ENCODE peak calls at places on chromosomes 13 and 19, in five cellular contexts. One of them, this sample, is unnamed.
A peak's percentile ranks its signal among the peaks of the same experiment; 100 is the strongest.

GRCh38 chr13:51000576-51001260 is 91.1 kb downstream of the RNASEH2B start:
- DNase-seq in H1: no peak
- DNase-seq in K562: no peak
- DNase-seq in A549: no peak
- DNase-seq in HepG2: no peak
- DNase-seq in this sample: no peak

GRCh38 chr13:103325675-103326074 is 259.5 kb upstream of the SLC10A2 start:
- DNase-seq in HepG2: no peak
- DNase-seq in H1: no peak
- DNase-seq in A549: no peak
- DNase-seq in K562: no peak
- DNase-seq in this sample: no peak

GRCh38 chr13:113441661-113442060 is 11.6 kb downstream of the ADPRHL1 start:
- DNase-seq in K562: no peak
- DNase-seq in A549: no peak
- DNase-seq in H1: no peak
- DNase-seq in HepG2: no peak
- DNase-seq in this sample: no peak

GRCh38 chr13:109760372-109760771 is 26.0 kb downstream of the IRS2 start:
- DNase-seq in K562: no peak
- DNase-seq in H1: no peak
- DNase-seq in HepG2: no peak
- DNase-seq in A549: no peak
- DNase-seq in this sample: no peak

GRCh38 chr13:102904408-102904862 is 58.6 kb downstream of the ERCC5 start:
- DNase-seq in HepG2: no peak
- DNase-seq in K562: no peak
- DNase-seq in H1: no peak
- DNase-seq in A549: no peak
- DNase-seq in this sample: no peak

GRCh38 chr13:70905035-70905434 is 796.8 kb upstream of the KLHL1 start:
- DNase-seq in HepG2: no peak
- DNase-seq in H1: no peak
- DNase-seq in A549: no peak
- DNase-seq in K562: no peak
- DNase-seq in this sample: no peak

GRCh38 chr19:10501971-10502523 is 1.1 kb downstream of the KEAP1 start:
- DNase-seq in HepG2: peak; percentile 33
- DNase-seq in K562: peak; percentile 42
- DNase-seq in H1: no peak
- DNase-seq in A549: peak; percentile 65
- DNase-seq in this sample: no peak

GRCh38 chr19:33863436-33863835 is 66.8 kb downstream of the KCTD15 start:
- DNase-seq in K562: no peak
- DNase-seq in HepG2: no peak
- DNase-seq in A549: no peak
- DNase-seq in H1: no peak
- DNase-seq in this sample: no peak

GRCh38 chr19:15265849-15266248 is 33.6 kb upstream of the EPHX3 start:
- DNase-seq in A549: no peak
- DNase-seq in HepG2: no peak
- DNase-seq in K562: no peak
- DNase-seq in H1: no peak
- DNase-seq in this sample: no peak

GRCh38 chr19:29467824-29468401 is 57.9 kb upstream of the VSTM2B start:
- DNase-seq in H1: no peak
- DNase-seq in HepG2: peak; percentile 50
- DNase-seq in A549: peak; percentile 36
- DNase-seq in K562: peak; percentile 44
- DNase-seq in this sample: no peak

GRCh38 chr19:31049431-31049830 is 299.8 kb downstream of the TSHZ3 start:
- DNase-seq in K562: no peak
- DNase-seq in HepG2: no peak
- DNase-seq in H1: no peak
- DNase-seq in A549: no peak
- DNase-seq in this sample: no peak

GRCh38 chr19:34485831-34486230 is 4.3 kb downstream of the WTIP start:
- DNase-seq in A549: no peak
- DNase-seq in HepG2: no peak
- DNase-seq in K562: no peak
- DNase-seq in H1: no peak
- DNase-seq in this sample: no peak

GRCh38 chr13:110944121-110944967 is 29.5 kb upstream of the ANKRD10 start:
- DNase-seq in A549: peak; percentile 44
- DNase-seq in K562: peak; percentile 61
- DNase-seq in H1: no peak
- DNase-seq in HepG2: peak; percentile 52
- DNase-seq in this sample: no peak

GRCh38 chr19:55305491-55305890 is 19.6 kb downstream of the TMEM150B start:
- DNase-seq in HepG2: no peak
- DNase-seq in H1: no peak
- DNase-seq in A549: peak; percentile 66
- DNase-seq in K562: peak; percentile 85
- DNase-seq in this sample: no peak

GRCh38 chr13:79485014-79485441 is 4.1 kb downstream of the NDFIP2 start:
- DNase-seq in K562: no peak
- DNase-seq in H1: no peak
- DNase-seq in A549: peak; percentile 17
- DNase-seq in HepG2: peak; percentile 70
- DNase-seq in this sample: no peak

GRCh38 chr19:8174706-8175105 is 25.3 kb upstream of the FBN3 start:
- DNase-seq in HepG2: no peak
- DNase-seq in H1: no peak
- DNase-seq in K562: no peak
- DNase-seq in A549: no peak
- DNase-seq in this sample: no peak

GRCh38 chr19:18204394-18205179 is 745 bp upstream of the RAB3A start:
- DNase-seq in A549: no peak
- DNase-seq in K562: peak; percentile 79
- DNase-seq in H1: no peak
- DNase-seq in HepG2: no peak
- DNase-seq in this sample: no peak

GRCh38 chr19:33293255-33294057 is 8.9 kb downstream of the CEBPA start:
- DNase-seq in H1: no peak
- DNase-seq in K562: peak; percentile 50
- DNase-seq in HepG2: peak; percentile 93
- DNase-seq in A549: peak; percentile 94
- DNase-seq in this sample: no peak

GRCh38 chr19:3098515-3099346 is 4.6 kb downstream of the GNA11 start:
- DNase-seq in A549: no peak
- DNase-seq in K562: no peak
- DNase-seq in HepG2: no peak
- DNase-seq in H1: no peak
- DNase-seq in this sample: no peak

GRCh38 chr13:75533866-75534265 is 3.8 kb downstream of the COMMD6 start:
- DNase-seq in H1: no peak
- DNase-seq in A549: no peak
- DNase-seq in K562: no peak
- DNase-seq in HepG2: no peak
- DNase-seq in this sample: no peak

GRCh38 chr19:58572818-58573657 is at the start of gene MZF1:
- DNase-seq in A549: peak; percentile 100
- DNase-seq in H1: peak; percentile 99
- DNase-seq in K562: peak; percentile 96
- DNase-seq in HepG2: peak; percentile 99
- DNase-seq in this sample: peak; percentile 99

GRCh38 chr19:21698215-21698614 is 69.2 kb downstream of the ZNF100 start:
- DNase-seq in K562: no peak
- DNase-seq in H1: no peak
- DNase-seq in HepG2: peak; percentile 4
- DNase-seq in A549: no peak
- DNase-seq in this sample: no peak

GRCh38 chr13:99380921-99381645 is 73.9 kb upstream of the GPR183 start:
- DNase-seq in HepG2: no peak
- DNase-seq in K562: no peak
- DNase-seq in A549: no peak
- DNase-seq in H1: no peak
- DNase-seq in this sample: peak; percentile 82

GRCh38 chr19:46351241-46352041 is 4.6 kb downstream of the PPP5C start:
- DNase-seq in HepG2: no peak
- DNase-seq in H1: no peak
- DNase-seq in K562: no peak
- DNase-seq in A549: no peak
- DNase-seq in this sample: no peak

GRCh38 chr19:50478901-50479715 is 2.5 kb upstream of the GARIN5A start:
- DNase-seq in HepG2: peak; percentile 81
- DNase-seq in A549: peak; percentile 92
- DNase-seq in H1: no peak
- DNase-seq in K562: peak; percentile 84
- DNase-seq in this sample: no peak

GRCh38 chr13:112990783-112991182 is 21.8 kb downstream of the MCF2L start:
- DNase-seq in A549: no peak
- DNase-seq in H1: no peak
- DNase-seq in HepG2: no peak
- DNase-seq in K562: no peak
- DNase-seq in this sample: no peak

DNA sequence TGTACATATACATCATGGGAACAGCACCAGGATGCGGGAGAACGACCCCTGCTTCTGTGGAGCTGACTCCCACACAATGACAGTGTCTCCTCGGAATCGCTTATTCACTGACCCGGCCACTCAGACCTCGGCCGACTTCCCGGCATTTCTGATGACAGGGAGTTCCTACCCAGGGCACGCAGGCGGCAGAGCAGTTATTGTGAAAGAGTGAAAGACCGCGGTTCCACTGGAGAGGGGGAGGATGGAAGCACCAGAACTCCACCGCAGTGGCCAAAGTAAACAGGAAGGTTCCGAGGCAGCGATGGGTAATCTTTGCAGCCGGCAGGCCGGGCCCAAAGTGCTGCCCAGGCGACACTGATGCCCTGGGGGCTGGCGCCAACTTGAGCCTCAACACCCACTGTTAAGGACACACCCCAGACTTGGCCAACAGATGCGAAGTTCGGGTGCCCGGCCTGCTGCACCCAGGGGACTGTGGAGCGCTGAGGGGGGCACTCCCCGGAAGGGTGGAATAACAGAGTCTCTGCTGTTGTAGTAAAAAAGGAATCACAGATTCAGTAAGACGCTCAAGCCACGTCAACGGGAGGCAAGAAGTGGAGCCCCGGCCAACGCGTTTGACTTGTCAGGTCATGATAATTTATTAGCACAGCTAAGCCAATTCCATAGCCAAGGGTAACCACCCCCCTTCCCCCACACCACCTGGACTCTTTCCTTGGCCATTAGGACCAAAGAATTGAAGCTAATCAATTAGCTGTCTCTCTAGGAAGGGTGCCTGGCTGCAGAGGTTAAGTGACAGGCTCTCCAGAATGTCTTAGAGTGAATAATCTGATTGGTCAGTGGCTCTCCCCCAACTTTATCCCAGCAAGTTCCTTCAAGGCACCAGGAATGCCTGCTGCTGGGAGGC is 5.8 kb downstream of the MLLT1 start:
- DNase-seq in H1: no peak
- DNase-seq in A549: no peak
- DNase-seq in HepG2: peak; percentile 89
- DNase-seq in K562: peak; percentile 63
- DNase-seq in this sample: no peak
- TF ChIP-seq KDM1A in H1: no peak
- TF ChIP-seq KDM1A in A549: no peak
- TF ChIP-seq KDM1A in HepG2: no peak
- TF ChIP-seq KDM1A in K562: no peak
- TF ChIP-seq KDM1A in this sample: no peak

GRCh38 chr19:16454519-16454918 is 17.3 kb downstream of the EPS15L1 start:
- DNase-seq in H1: no peak
- DNase-seq in K562: no peak
- DNase-seq in A549: no peak
- DNase-seq in HepG2: no peak
- DNase-seq in this sample: no peak
- TF ChIP-seq KDM1A in H1: no peak
- TF ChIP-seq KDM1A in K562: no peak
- TF ChIP-seq KDM1A in A549: no peak
- TF ChIP-seq KDM1A in HepG2: no peak
- TF ChIP-seq KDM1A in this sample: no peak

GRCh38 chr13:48403929-48404328 is 9.0 kb downstream of the LPAR6 start:
- DNase-seq in H1: no peak
- DNase-seq in K562: no peak
- DNase-seq in A549: no peak
- DNase-seq in HepG2: no peak
- DNase-seq in this sample: no peak

GRCh38 chr13:48404952-48405351 is 8.0 kb downstream of the LPAR6 start:
- DNase-seq in H1: no peak
- DNase-seq in K562: no peak
- DNase-seq in A549: no peak
- DNase-seq in HepG2: no peak
- DNase-seq in this sample: no peak

GRCh38 chr13:48402325-48402962 is 10.5 kb downstream of the LPAR6 start:
- DNase-seq in K562: no peak
- DNase-seq in HepG2: no peak
- DNase-seq in H1: no peak
- DNase-seq in A549: no peak
- DNase-seq in this sample: peak; percentile 30

GRCh38 chr13:48401480-48401879 is 11.4 kb downstream of the LPAR6 start:
- DNase-seq in H1: no peak
- DNase-seq in K562: no peak
- DNase-seq in HepG2: no peak
- DNase-seq in A549: no peak
- DNase-seq in this sample: no peak

GRCh38 chr13:48403151-48403631 is 9.7 kb downstream of the LPAR6 start:
- DNase-seq in K562: no peak
- DNase-seq in HepG2: no peak
- DNase-seq in A549: no peak
- DNase-seq in H1: no peak
- DNase-seq in this sample: peak; percentile 40
- TF ChIP-seq KDM1A in K562: no peak
- TF ChIP-seq KDM1A in HepG2: no peak
- TF ChIP-seq KDM1A in A549: no peak
- TF ChIP-seq KDM1A in H1: no peak
- TF ChIP-seq KDM1A in this sample: no peak

GRCh38 chr19:14114439-14114838 is 3.1 kb downstream of the PRKACA start:
- DNase-seq in A549: no peak
- DNase-seq in HepG2: no peak
- DNase-seq in H1: no peak
- DNase-seq in K562: no peak
- DNase-seq in this sample: no peak

GRCh38 chr19:14114854-14115253 is 2.7 kb downstream of the PRKACA start:
- DNase-seq in K562: peak; percentile 52
- DNase-seq in A549: peak; percentile 48
- DNase-seq in HepG2: no peak
- DNase-seq in H1: no peak
- DNase-seq in this sample: no peak

GRCh38 chr19:14116525-14116917 is 1.0 kb downstream of the PRKACA start:
- DNase-seq in H1: no peak
- DNase-seq in A549: no peak
- DNase-seq in HepG2: no peak
- DNase-seq in K562: no peak
- DNase-seq in this sample: no peak

GRCh38 chr19:14116918-14117578 is 514 bp downstream of the PRKACA start:
- DNase-seq in HepG2: no peak
- DNase-seq in K562: no peak
- DNase-seq in A549: no peak
- DNase-seq in H1: no peak
- DNase-seq in this sample: no peak

DNA sequence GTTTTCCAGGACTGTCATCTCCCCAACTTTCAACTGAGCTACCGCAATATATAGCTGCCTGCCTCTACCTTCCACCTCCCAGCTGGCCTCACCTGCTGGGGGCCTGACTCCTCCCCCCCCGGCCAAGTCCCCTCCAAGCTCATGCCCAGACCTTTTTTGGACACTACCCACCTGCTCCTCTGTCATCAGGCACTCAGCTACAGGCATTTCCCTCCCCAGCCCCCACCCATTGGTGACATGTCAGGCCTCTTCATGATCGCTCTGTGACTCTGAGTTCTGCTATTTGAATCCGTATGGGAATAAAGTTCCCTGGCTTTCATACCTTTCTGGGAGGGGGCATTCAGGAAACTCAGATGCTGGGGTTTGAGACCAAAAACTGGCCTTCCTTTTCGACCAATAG is 1.8 kb downstream of the PRKACA start:
- DNase-seq in H1: no peak
- DNase-seq in HepG2: no peak
- DNase-seq in A549: no peak
- DNase-seq in K562: no peak
- DNase-seq in this sample: no peak
- TF ChIP-seq KDM1A in H1: no peak
- TF ChIP-seq KDM1A in HepG2: no peak
- TF ChIP-seq KDM1A in A549: no peak
- TF ChIP-seq KDM1A in K562: no peak
- TF ChIP-seq KDM1A in this sample: no peak